ENCODE peak calls at places on chromosomes 5 and 9, in ten cellular contexts. One of them, this sample, is unnamed.

GRCh38 chr9:121557581-121558422 is 58.2 kb upstream of the GGTA1 start:
- DNase-seq in HTR-8/SVneo: peak
- DNase-seq in MM.1S: no peak
- DNase-seq in stimulated activated CD4-positive, alpha-beta T cell treated with anti-CD3 and anti-CD28 coated beads, TNF-alpha, amount 100 ng/mL, for 24 hours: peak
- DNase-seq in kidney epithelial cell: peak
- DNase-seq in KG1: peak
- DNase-seq in HEK293T: peak
- DNase-seq in iPS DF 19.7: no peak
- DNase-seq in effector memory CD4-positive, alpha-beta T cell: no peak
- DNase-seq in mucosa of gallbladder: peak
- DNase-seq in this sample: peak

GRCh38 chr5:76942581-76942980 is 10.3 kb upstream of the CRHBP start:
- DNase-seq in HTR-8/SVneo: peak
- DNase-seq in MM.1S: no peak
- DNase-seq in stimulated activated CD4-positive, alpha-beta T cell treated with anti-CD3 and anti-CD28 coated beads, TNF-alpha, amount 100 ng/mL, for 24 hours: no peak
- DNase-seq in kidney epithelial cell: no peak
- DNase-seq in KG1: no peak
- DNase-seq in HEK293T: no peak
- DNase-seq in iPS DF 19.7: no peak
- DNase-seq in effector memory CD4-positive, alpha-beta T cell: no peak
- DNase-seq in mucosa of gallbladder: no peak
- DNase-seq in this sample: no peak

GRCh38 chr5:118692811-118693342 is 295.5 kb downstream of the DTWD2 start:
- DNase-seq in HTR-8/SVneo: no peak
- DNase-seq in MM.1S: no peak
- DNase-seq in stimulated activated CD4-positive, alpha-beta T cell treated with anti-CD3 and anti-CD28 coated beads, TNF-alpha, amount 100 ng/mL, for 24 hours: no peak
- DNase-seq in kidney epithelial cell: no peak
- DNase-seq in KG1: no peak
- DNase-seq in HEK293T: no peak
- DNase-seq in iPS DF 19.7: peak
- DNase-seq in effector memory CD4-positive, alpha-beta T cell: no peak
- DNase-seq in mucosa of gallbladder: no peak
- DNase-seq in this sample: no peak

GRCh38 chr5:136043968-136044610 is 15.3 kb downstream of the TGFBI start:
- DNase-seq in HTR-8/SVneo: no peak
- DNase-seq in MM.1S: no peak
- DNase-seq in stimulated activated CD4-positive, alpha-beta T cell treated with anti-CD3 and anti-CD28 coated beads, TNF-alpha, amount 100 ng/mL, for 24 hours: no peak
- DNase-seq in kidney epithelial cell: no peak
- DNase-seq in KG1: no peak
- DNase-seq in HEK293T: no peak
- DNase-seq in iPS DF 19.7: no peak
- DNase-seq in effector memory CD4-positive, alpha-beta T cell: no peak
- DNase-seq in mucosa of gallbladder: no peak
- DNase-seq in this sample: no peak

GRCh38 chr5:143134269-143134668 is 269.2 kb downstream of the NR3C1 start:
- DNase-seq in HTR-8/SVneo: no peak
- DNase-seq in MM.1S: no peak
- DNase-seq in stimulated activated CD4-positive, alpha-beta T cell treated with anti-CD3 and anti-CD28 coated beads, TNF-alpha, amount 100 ng/mL, for 24 hours: no peak
- DNase-seq in kidney epithelial cell: no peak
- DNase-seq in KG1: no peak
- DNase-seq in HEK293T: no peak
- DNase-seq in iPS DF 19.7: no peak
- DNase-seq in effector memory CD4-positive, alpha-beta T cell: no peak
- DNase-seq in mucosa of gallbladder: no peak
- DNase-seq in this sample: no peak

GRCh38 chr9:23820731-23821399 is 5.2 kb downstream of the ELAVL2 start:
- DNase-seq in HTR-8/SVneo: no peak
- DNase-seq in MM.1S: no peak
- DNase-seq in stimulated activated CD4-positive, alpha-beta T cell treated with anti-CD3 and anti-CD28 coated beads, TNF-alpha, amount 100 ng/mL, for 24 hours: no peak
- DNase-seq in kidney epithelial cell: no peak
- DNase-seq in KG1: no peak
- DNase-seq in HEK293T: peak
- DNase-seq in iPS DF 19.7: no peak
- DNase-seq in effector memory CD4-positive, alpha-beta T cell: no peak
- DNase-seq in mucosa of gallbladder: no peak
- DNase-seq in this sample: no peak

GRCh38 chr9:36665921-36666429 is 93.3 kb downstream of the MELK start:
- DNase-seq in HTR-8/SVneo: no peak
- DNase-seq in MM.1S: peak
- DNase-seq in stimulated activated CD4-positive, alpha-beta T cell treated with anti-CD3 and anti-CD28 coated beads, TNF-alpha, amount 100 ng/mL, for 24 hours: no peak
- DNase-seq in kidney epithelial cell: no peak
- DNase-seq in KG1: no peak
- DNase-seq in HEK293T: no peak
- DNase-seq in iPS DF 19.7: no peak
- DNase-seq in effector memory CD4-positive, alpha-beta T cell: no peak
- DNase-seq in mucosa of gallbladder: no peak
- DNase-seq in this sample: peak

GRCh38 chr9:128101690-128102089 is 25.8 kb downstream of the PTGES2 start:
- DNase-seq in HTR-8/SVneo: no peak
- DNase-seq in MM.1S: no peak
- DNase-seq in stimulated activated CD4-positive, alpha-beta T cell treated with anti-CD3 and anti-CD28 coated beads, TNF-alpha, amount 100 ng/mL, for 24 hours: no peak
- DNase-seq in kidney epithelial cell: no peak
- DNase-seq in KG1: no peak
- DNase-seq in HEK293T: no peak
- DNase-seq in iPS DF 19.7: no peak
- DNase-seq in effector memory CD4-positive, alpha-beta T cell: no peak
- DNase-seq in mucosa of gallbladder: no peak
- DNase-seq in this sample: no peak

GRCh38 chr9:112548836-112549235 is 62.2 kb downstream of the KIAA1958 start:
- DNase-seq in HTR-8/SVneo: no peak
- DNase-seq in MM.1S: no peak
- DNase-seq in stimulated activated CD4-positive, alpha-beta T cell treated with anti-CD3 and anti-CD28 coated beads, TNF-alpha, amount 100 ng/mL, for 24 hours: no peak
- DNase-seq in kidney epithelial cell: no peak
- DNase-seq in KG1: no peak
- DNase-seq in HEK293T: no peak
- DNase-seq in iPS DF 19.7: no peak
- DNase-seq in effector memory CD4-positive, alpha-beta T cell: no peak
- DNase-seq in mucosa of gallbladder: no peak
- DNase-seq in this sample: peak

GRCh38 chr5:76404694-76405306 is 1.7 kb downstream of the IQGAP2 start:
- DNase-seq in HTR-8/SVneo: no peak
- DNase-seq in MM.1S: peak
- DNase-seq in stimulated activated CD4-positive, alpha-beta T cell treated with anti-CD3 and anti-CD28 coated beads, TNF-alpha, amount 100 ng/mL, for 24 hours: no peak
- DNase-seq in kidney epithelial cell: no peak
- DNase-seq in KG1: peak
- DNase-seq in HEK293T: no peak
- DNase-seq in iPS DF 19.7: no peak
- DNase-seq in effector memory CD4-positive, alpha-beta T cell: no peak
- DNase-seq in mucosa of gallbladder: no peak
- DNase-seq in this sample: no peak

GRCh38 chr9:92807757-92808725 is 43.4 kb upstream of the BICD2 start:
- DNase-seq in HTR-8/SVneo: no peak
- DNase-seq in MM.1S: peak
- DNase-seq in stimulated activated CD4-positive, alpha-beta T cell treated with anti-CD3 and anti-CD28 coated beads, TNF-alpha, amount 100 ng/mL, for 24 hours: peak
- DNase-seq in kidney epithelial cell: no peak
- DNase-seq in KG1: no peak
- DNase-seq in HEK293T: no peak
- DNase-seq in iPS DF 19.7: no peak
- DNase-seq in effector memory CD4-positive, alpha-beta T cell: peak
- DNase-seq in mucosa of gallbladder: no peak
- DNase-seq in this sample: no peak

GRCh38 chr5:151141535-151141934 is 16.0 kb downstream of the ANXA6 start:
- DNase-seq in HTR-8/SVneo: no peak
- DNase-seq in MM.1S: peak
- DNase-seq in stimulated activated CD4-positive, alpha-beta T cell treated with anti-CD3 and anti-CD28 coated beads, TNF-alpha, amount 100 ng/mL, for 24 hours: peak
- DNase-seq in kidney epithelial cell: no peak
- DNase-seq in KG1: no peak
- DNase-seq in HEK293T: no peak
- DNase-seq in iPS DF 19.7: no peak
- DNase-seq in effector memory CD4-positive, alpha-beta T cell: peak
- DNase-seq in mucosa of gallbladder: peak
- DNase-seq in this sample: no peak

GRCh38 chr5:36635721-36636390 is 29.4 kb downstream of the SLC1A3 start:
- DNase-seq in HTR-8/SVneo: no peak
- DNase-seq in MM.1S: no peak
- DNase-seq in stimulated activated CD4-positive, alpha-beta T cell treated with anti-CD3 and anti-CD28 coated beads, TNF-alpha, amount 100 ng/mL, for 24 hours: no peak
- DNase-seq in kidney epithelial cell: no peak
- DNase-seq in KG1: no peak
- DNase-seq in HEK293T: no peak
- DNase-seq in iPS DF 19.7: no peak
- DNase-seq in effector memory CD4-positive, alpha-beta T cell: no peak
- DNase-seq in mucosa of gallbladder: no peak
- DNase-seq in this sample: no peak

GRCh38 chr5:123647066-123647465 is 135.1 kb downstream of the CSNK1G3 start:
- DNase-seq in HTR-8/SVneo: no peak
- DNase-seq in MM.1S: no peak
- DNase-seq in stimulated activated CD4-positive, alpha-beta T cell treated with anti-CD3 and anti-CD28 coated beads, TNF-alpha, amount 100 ng/mL, for 24 hours: no peak
- DNase-seq in kidney epithelial cell: no peak
- DNase-seq in KG1: no peak
- DNase-seq in HEK293T: no peak
- DNase-seq in iPS DF 19.7: no peak
- DNase-seq in effector memory CD4-positive, alpha-beta T cell: no peak
- DNase-seq in mucosa of gallbladder: no peak
- DNase-seq in this sample: no peak

GRCh38 chr9:26955222-26955903 is 849 bp upstream of the IFT74 start:
- DNase-seq in HTR-8/SVneo: no peak
- DNase-seq in MM.1S: no peak
- DNase-seq in stimulated activated CD4-positive, alpha-beta T cell treated with anti-CD3 and anti-CD28 coated beads, TNF-alpha, amount 100 ng/mL, for 24 hours: no peak
- DNase-seq in kidney epithelial cell: no peak
- DNase-seq in KG1: peak
- DNase-seq in HEK293T: no peak
- DNase-seq in iPS DF 19.7: no peak
- DNase-seq in effector memory CD4-positive, alpha-beta T cell: no peak
- DNase-seq in mucosa of gallbladder: no peak
- DNase-seq in this sample: no peak

GRCh38 chr9:112884086-112884485 is 6.6 kb downstream of the SLC46A2 start:
- DNase-seq in HTR-8/SVneo: peak
- DNase-seq in MM.1S: no peak
- DNase-seq in stimulated activated CD4-positive, alpha-beta T cell treated with anti-CD3 and anti-CD28 coated beads, TNF-alpha, amount 100 ng/mL, for 24 hours: no peak
- DNase-seq in kidney epithelial cell: no peak
- DNase-seq in KG1: no peak
- DNase-seq in HEK293T: no peak
- DNase-seq in iPS DF 19.7: no peak
- DNase-seq in effector memory CD4-positive, alpha-beta T cell: no peak
- DNase-seq in mucosa of gallbladder: no peak
- DNase-seq in this sample: peak

GRCh38 chr9:136207616-136208015 is 2.7 kb upstream of the LHX3 start:
- DNase-seq in HTR-8/SVneo: no peak
- DNase-seq in MM.1S: no peak
- DNase-seq in stimulated activated CD4-positive, alpha-beta T cell treated with anti-CD3 and anti-CD28 coated beads, TNF-alpha, amount 100 ng/mL, for 24 hours: no peak
- DNase-seq in kidney epithelial cell: no peak
- DNase-seq in KG1: no peak
- DNase-seq in HEK293T: no peak
- DNase-seq in iPS DF 19.7: no peak
- DNase-seq in effector memory CD4-positive, alpha-beta T cell: no peak
- DNase-seq in mucosa of gallbladder: no peak
- DNase-seq in this sample: no peak

GRCh38 chr5:96601811-96602244 is 60.3 kb upstream of the CAST start:
- DNase-seq in HTR-8/SVneo: peak
- DNase-seq in MM.1S: peak
- DNase-seq in stimulated activated CD4-positive, alpha-beta T cell treated with anti-CD3 and anti-CD28 coated beads, TNF-alpha, amount 100 ng/mL, for 24 hours: peak
- DNase-seq in kidney epithelial cell: peak
- DNase-seq in KG1: no peak
- DNase-seq in HEK293T: peak
- DNase-seq in iPS DF 19.7: no peak
- DNase-seq in effector memory CD4-positive, alpha-beta T cell: peak
- DNase-seq in mucosa of gallbladder: peak
- DNase-seq in this sample: peak

GRCh38 chr5:146049704-146050026 is 55.7 kb downstream of the PLAC8L1 start:
- DNase-seq in HTR-8/SVneo: no peak
- DNase-seq in MM.1S: no peak
- DNase-seq in stimulated activated CD4-positive, alpha-beta T cell treated with anti-CD3 and anti-CD28 coated beads, TNF-alpha, amount 100 ng/mL, for 24 hours: no peak
- DNase-seq in kidney epithelial cell: no peak
- DNase-seq in KG1: no peak
- DNase-seq in HEK293T: no peak
- DNase-seq in iPS DF 19.7: no peak
- DNase-seq in effector memory CD4-positive, alpha-beta T cell: no peak
- DNase-seq in mucosa of gallbladder: no peak
- DNase-seq in this sample: no peak

GRCh38 chr9:109192732-109193361 is 25.8 kb upstream of the FRRS1L start:
- DNase-seq in HTR-8/SVneo: no peak
- DNase-seq in MM.1S: no peak
- DNase-seq in stimulated activated CD4-positive, alpha-beta T cell treated with anti-CD3 and anti-CD28 coated beads, TNF-alpha, amount 100 ng/mL, for 24 hours: no peak
- DNase-seq in kidney epithelial cell: no peak
- DNase-seq in KG1: no peak
- DNase-seq in HEK293T: peak
- DNase-seq in iPS DF 19.7: no peak
- DNase-seq in effector memory CD4-positive, alpha-beta T cell: no peak
- DNase-seq in mucosa of gallbladder: no peak
- DNase-seq in this sample: peak

GRCh38 chr5:167797933-167798332 is 493.5 kb upstream of the WWC1 start:
- DNase-seq in HTR-8/SVneo: no peak
- DNase-seq in MM.1S: no peak
- DNase-seq in stimulated activated CD4-positive, alpha-beta T cell treated with anti-CD3 and anti-CD28 coated beads, TNF-alpha, amount 100 ng/mL, for 24 hours: no peak
- DNase-seq in kidney epithelial cell: no peak
- DNase-seq in KG1: no peak
- DNase-seq in HEK293T: no peak
- DNase-seq in iPS DF 19.7: no peak
- DNase-seq in effector memory CD4-positive, alpha-beta T cell: no peak
- DNase-seq in mucosa of gallbladder: no peak
- DNase-seq in this sample: peak

GRCh38 chr5:115584501-115584900 is 17.8 kb downstream of the TICAM2 start:
- DNase-seq in HTR-8/SVneo: no peak
- DNase-seq in MM.1S: no peak
- DNase-seq in stimulated activated CD4-positive, alpha-beta T cell treated with anti-CD3 and anti-CD28 coated beads, TNF-alpha, amount 100 ng/mL, for 24 hours: no peak
- DNase-seq in kidney epithelial cell: no peak
- DNase-seq in KG1: no peak
- DNase-seq in HEK293T: no peak
- DNase-seq in iPS DF 19.7: no peak
- DNase-seq in effector memory CD4-positive, alpha-beta T cell: no peak
- DNase-seq in mucosa of gallbladder: no peak
- DNase-seq in this sample: no peak

GRCh38 chr5:39148983-39149534 is 70.3 kb downstream of the FYB1 start:
- DNase-seq in HTR-8/SVneo: peak
- DNase-seq in MM.1S: peak
- DNase-seq in stimulated activated CD4-positive, alpha-beta T cell treated with anti-CD3 and anti-CD28 coated beads, TNF-alpha, amount 100 ng/mL, for 24 hours: no peak
- DNase-seq in kidney epithelial cell: no peak
- DNase-seq in KG1: no peak
- DNase-seq in HEK293T: no peak
- DNase-seq in iPS DF 19.7: no peak
- DNase-seq in effector memory CD4-positive, alpha-beta T cell: no peak
- DNase-seq in mucosa of gallbladder: no peak
- DNase-seq in this sample: no peak

GRCh38 chr5:159764283-159764927 is 151.9 kb upstream of the ADRA1B start:
- DNase-seq in HTR-8/SVneo: peak
- DNase-seq in MM.1S: no peak
- DNase-seq in stimulated activated CD4-positive, alpha-beta T cell treated with anti-CD3 and anti-CD28 coated beads, TNF-alpha, amount 100 ng/mL, for 24 hours: no peak
- DNase-seq in kidney epithelial cell: no peak
- DNase-seq in KG1: peak
- DNase-seq in HEK293T: no peak
- DNase-seq in iPS DF 19.7: no peak
- DNase-seq in effector memory CD4-positive, alpha-beta T cell: no peak
- DNase-seq in mucosa of gallbladder: peak
- DNase-seq in this sample: peak

GRCh38 chr5:165014439-165014838 is 1509.0 kb downstream of the MAT2B start:
- DNase-seq in HTR-8/SVneo: no peak
- DNase-seq in MM.1S: no peak
- DNase-seq in stimulated activated CD4-positive, alpha-beta T cell treated with anti-CD3 and anti-CD28 coated beads, TNF-alpha, amount 100 ng/mL, for 24 hours: no peak
- DNase-seq in kidney epithelial cell: no peak
- DNase-seq in KG1: no peak
- DNase-seq in HEK293T: no peak
- DNase-seq in iPS DF 19.7: no peak
- DNase-seq in effector memory CD4-positive, alpha-beta T cell: no peak
- DNase-seq in mucosa of gallbladder: no peak
- DNase-seq in this sample: no peak

GRCh38 chr5:97541864-97542263 is 358.8 kb upstream of the RIOK2 start:
- DNase-seq in HTR-8/SVneo: no peak
- DNase-seq in MM.1S: no peak
- DNase-seq in stimulated activated CD4-positive, alpha-beta T cell treated with anti-CD3 and anti-CD28 coated beads, TNF-alpha, amount 100 ng/mL, for 24 hours: no peak
- DNase-seq in kidney epithelial cell: no peak
- DNase-seq in KG1: no peak
- DNase-seq in HEK293T: no peak
- DNase-seq in iPS DF 19.7: no peak
- DNase-seq in effector memory CD4-positive, alpha-beta T cell: no peak
- DNase-seq in mucosa of gallbladder: no peak
- DNase-seq in this sample: no peak

GRCh38 chr9:11709567-11709966 is 983.6 kb upstream of the TYRP1 start:
- DNase-seq in HTR-8/SVneo: no peak
- DNase-seq in MM.1S: no peak
- DNase-seq in stimulated activated CD4-positive, alpha-beta T cell treated with anti-CD3 and anti-CD28 coated beads, TNF-alpha, amount 100 ng/mL, for 24 hours: no peak
- DNase-seq in kidney epithelial cell: no peak
- DNase-seq in KG1: no peak
- DNase-seq in HEK293T: no peak
- DNase-seq in iPS DF 19.7: no peak
- DNase-seq in effector memory CD4-positive, alpha-beta T cell: no peak
- DNase-seq in mucosa of gallbladder: no peak
- DNase-seq in this sample: no peak

GRCh38 chr5:126878624-126879023 is 101.7 kb downstream of the LMNB1 start:
- DNase-seq in HTR-8/SVneo: no peak
- DNase-seq in MM.1S: no peak
- DNase-seq in stimulated activated CD4-positive, alpha-beta T cell treated with anti-CD3 and anti-CD28 coated beads, TNF-alpha, amount 100 ng/mL, for 24 hours: no peak
- DNase-seq in kidney epithelial cell: no peak
- DNase-seq in KG1: no peak
- DNase-seq in HEK293T: no peak
- DNase-seq in iPS DF 19.7: no peak
- DNase-seq in effector memory CD4-positive, alpha-beta T cell: no peak
- DNase-seq in mucosa of gallbladder: no peak
- DNase-seq in this sample: peak